ENCODE peak calls at places on chromosome 11, in five cellular contexts. I is caudate nucleus; K is CD8-positive, alpha-beta memory T cell; S is transverse colon; P is uterus. A is an unnamed sample.

GRCh38 chr11:128936546-128937275 is 6.0 kb downstream of the TP53AIP1 start:
- DNase-seq in I (no peak), K (no peak), S (no peak), P (no peak), A (no peak)

GRCh38 chr11:129974672-129975071 is 28.0 kb downstream of the PRDM10 start:
- DNase-seq in I (no peak), K (no peak), S (no peak), P (no peak), A (no peak)

GRCh38 chr11:131695889-131696429 is 325.5 kb downstream of the NTM start:
- DNase-seq in I (no peak), K (no peak), S (no peak), P (no peak), A (no peak)

GRCh38 chr11:14902650-14903350 is 10.8 kb upstream of the CYP2R1 start:
- DNase-seq in I (no peak), K (no peak), S (no peak), P (no peak), A (peak)

GRCh38 chr11:28730336-28730735 is 622.1 kb downstream of the METTL15 start:
- DNase-seq in I (no peak), K (no peak), S (no peak), P (no peak), A (no peak)

GRCh38 chr11:44607987-44608386 is 42.5 kb downstream of the CD82 start:
- DNase-seq in I (no peak), K (no peak), S (no peak), P (no peak), A (no peak)

GRCh38 chr11:10205928-10206327 is 88.1 kb downstream of the SBF2 start:
- DNase-seq in I (no peak), K (no peak), S (no peak), P (no peak), A (no peak)

GRCh38 chr11:46202149-46202548 is 75.3 kb upstream of the CREB3L1 start:
- DNase-seq in I (no peak), K (no peak), S (no peak), P (no peak), A (no peak)

GRCh38 chr11:85947431-85948272 is 92.5 kb downstream of the CCDC83 start:
- DNase-seq in I (no peak), K (no peak), S (no peak), P (no peak), A (no peak)

GRCh38 chr11:6438979-6439571 is 1.7 kb downstream of the HPX start:
- DNase-seq in I (peak), K (no peak), S (peak), P (no peak), A (peak)

GRCh38 chr11:104531075-104531474 is 367.1 kb upstream of the PDGFD start:
- DNase-seq in I (no peak), K (no peak), S (no peak), P (no peak), A (no peak)

GRCh38 chr11:104858882-104859735 is 39.2 kb downstream of the CASP12 start:
- DNase-seq in I (no peak), K (no peak), S (no peak), P (no peak), A (no peak)

GRCh38 chr11:29310016-29310415 is 706.8 kb downstream of the KCNA4 start:
- DNase-seq in I (no peak), K (no peak), S (no peak), P (no peak), A (no peak)

GRCh38 chr11:86360775-86361395 is 13.8 kb upstream of the CCDC81 start:
- DNase-seq in I (no peak), K (no peak), S (no peak), P (no peak), A (no peak)

GRCh38 chr11:41983458-41983857 is 524.0 kb upstream of the LRRC4C start:
- DNase-seq in I (no peak), K (no peak), S (no peak), P (no peak), A (no peak)

GRCh38 chr11:73530109-73530508 is 67.8 kb downstream of the FAM168A start:
- DNase-seq in I (no peak), K (no peak), S (no peak), P (no peak), A (no peak)

GRCh38 chr11:69670158-69670845 is 4.9 kb downstream of the LTO1 start:
- DNase-seq in I (peak), K (peak), S (peak), P (peak), A (no peak)

GRCh38 chr11:111512296-111513239 is at the start of gene BTG4:
- DNase-seq in I (no peak), K (no peak), S (peak), P (no peak), A (no peak)

GRCh38 chr11:99589771-99590170 is 569.0 kb downstream of the CNTN5 start:
- DNase-seq in I (no peak), K (no peak), S (no peak), P (no peak), A (no peak)

GRCh38 chr11:8683115-8683807 is 669 bp downstream of the RPL27A start:
- DNase-seq in I (no peak), K (peak), S (no peak), P (no peak), A (no peak)

GRCh38 chr11:3836903-3837302 is 3.9 kb downstream of the RHOG start:
- DNase-seq in I (no peak), K (peak), S (peak), P (no peak), A (no peak)

GRCh38 chr11:119702261-119702591 is 26.8 kb downstream of the NECTIN1 start:
- DNase-seq in I (no peak), K (no peak), S (no peak), P (no peak), A (no peak)

GRCh38 chr11:119700030-119700429 is 29.0 kb downstream of the NECTIN1 start:
- DNase-seq in I (no peak), K (no peak), S (no peak), P (no peak), A (no peak)

GRCh38 chr11:119700536-119701346 is 28.3 kb downstream of the NECTIN1 start:
- DNase-seq in I (no peak), K (no peak), S (no peak), P (no peak), A (no peak)

GRCh38 chr11:119699227-119699626 is 29.8 kb downstream of the NECTIN1 start:
- DNase-seq in I (no peak), K (no peak), S (peak), P (peak), A (no peak)

DNA sequence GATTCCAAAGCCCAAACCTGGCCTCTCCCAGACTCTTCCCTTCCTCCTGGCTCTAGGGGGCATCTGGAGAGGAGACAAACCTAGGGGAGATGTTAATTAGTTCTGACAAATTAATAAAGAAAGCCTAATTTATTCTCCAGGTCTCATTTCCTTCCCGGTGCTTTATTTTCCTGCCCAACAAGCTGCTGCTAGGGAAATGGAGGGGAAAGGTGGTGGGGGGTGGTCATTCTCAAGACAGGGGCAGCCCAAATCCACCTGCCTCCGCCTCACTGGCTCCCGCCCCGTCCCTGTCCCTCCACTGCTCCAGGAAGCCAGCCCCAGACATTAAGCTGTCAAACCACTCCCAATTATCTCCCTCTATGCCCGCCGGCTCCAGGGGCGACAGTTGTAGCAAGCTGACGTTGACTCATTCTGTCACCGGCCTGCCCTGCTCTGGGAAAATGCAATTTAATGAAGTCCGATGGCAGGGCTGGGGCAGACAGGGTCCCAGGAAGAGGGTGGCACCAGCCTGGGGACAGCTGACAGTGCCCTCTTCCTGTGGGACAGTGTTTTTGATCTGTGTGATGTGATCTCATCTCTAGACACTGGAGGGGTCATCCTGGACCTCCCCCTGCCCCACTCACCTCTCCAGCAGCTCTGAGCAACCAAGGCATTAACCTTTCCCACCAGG is 27.3 kb downstream of the NECTIN1 start:
- DNase-seq in I (no peak), K (no peak), S (no peak), P (no peak), A (no peak)
- H3K27ac ChIP-seq in I (no peak), K (no peak), S (no peak), P (no peak), A (peak)

GRCh38 chr11:59901306-59901705 is 22.7 kb downstream of the OOSP3 start:
- DNase-seq in I (no peak), K (no peak), S (no peak), P (no peak), A (peak)
- H3K27ac ChIP-seq in I (no peak), K (no peak), S (no peak), P (no peak), A (no peak)

DNA sequence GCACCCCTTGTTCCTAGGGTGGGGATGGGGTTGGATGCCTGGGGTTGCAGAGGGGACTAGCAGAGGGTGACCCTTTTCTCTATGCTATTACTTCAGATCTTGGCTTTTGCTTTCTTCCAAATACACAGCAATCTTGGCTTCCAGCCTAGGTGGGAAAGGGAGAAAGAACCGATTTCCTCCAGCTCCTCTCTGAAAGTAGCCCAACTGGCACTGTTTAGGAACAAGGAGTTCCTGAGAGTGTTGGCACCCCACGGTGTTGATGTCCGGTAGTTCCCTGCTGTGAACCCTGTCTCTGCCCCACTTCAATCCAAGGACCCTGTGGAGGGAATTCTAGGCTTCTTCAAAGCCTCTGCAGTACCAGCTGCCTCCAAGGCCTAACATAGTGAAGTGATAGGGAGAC is 1.1 kb upstream of the SLC3A2 start:
- DNase-seq in I (no peak), K (no peak), S (no peak), P (peak), A (no peak)
- H3K27ac ChIP-seq in I (peak), K (peak), S (peak), P (peak), A (peak)

GRCh38 chr11:33945481-33946268 is 53.8 kb upstream of the LMO2 start:
- DNase-seq in I (no peak), K (no peak), S (no peak), P (no peak), A (no peak)
- H3K27ac ChIP-seq in I (no peak), K (peak), S (no peak), P (no peak), A (no peak)

DNA sequence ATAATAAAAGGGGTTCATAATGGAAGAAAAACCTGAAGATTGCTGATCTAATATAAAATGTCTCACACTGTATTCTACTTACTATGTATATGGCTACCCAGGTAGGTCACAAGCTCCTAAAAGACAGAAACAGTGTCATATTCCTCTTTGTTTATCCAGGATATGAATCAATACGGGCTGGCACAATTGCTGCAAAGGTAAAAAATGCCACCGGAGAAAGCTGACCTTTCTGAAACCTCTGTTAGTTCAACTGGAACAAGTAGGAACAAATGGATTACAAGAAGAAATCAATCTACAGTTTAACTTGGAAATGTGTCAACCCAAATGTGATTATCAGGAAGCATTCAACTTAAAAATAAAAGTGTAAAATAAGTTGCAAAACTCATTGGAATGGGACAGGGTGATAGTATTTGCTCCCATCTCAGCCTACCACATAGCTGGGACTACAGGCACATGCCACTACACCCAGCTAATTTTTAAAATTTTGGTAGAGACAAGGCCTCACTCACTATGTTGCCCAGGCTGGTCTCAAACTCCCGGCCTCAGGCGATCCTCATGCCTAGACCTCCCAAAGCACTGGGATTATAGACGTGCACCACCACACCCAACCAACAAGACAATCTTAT is 27.6 kb downstream of the SLC35F2 start:
- DNase-seq in I (no peak), K (no peak), S (no peak), P (no peak), A (peak)
- H3K27ac ChIP-seq in I (no peak), K (no peak), S (no peak), P (no peak), A (peak)